ENCODE peak calls at places on chromosome 21, in four cellular contexts. One of them, this sample, is unnamed.

GRCh38 chr21:28742527-28742926 is 250.2 kb downstream of the LTN1 start:
- DNase-seq in GM06990: no peak
- DNase-seq in BE2C: no peak
- DNase-seq in foreskin fibroblast: peak
- DNase-seq in this sample: no peak

GRCh38 chr21:44024895-44025353 is 12.8 kb downstream of the TRAPPC10 start:
- DNase-seq in GM06990: no peak
- DNase-seq in BE2C: no peak
- DNase-seq in foreskin fibroblast: peak
- DNase-seq in this sample: no peak

GRCh38 chr21:32993894-32994293 is 31.8 kb upstream of the OLIG2 start:
- DNase-seq in GM06990: no peak
- DNase-seq in BE2C: no peak
- DNase-seq in foreskin fibroblast: no peak
- DNase-seq in this sample: no peak

GRCh38 chr21:35319684-35320083 is 270.6 kb upstream of the RUNX1 start:
- DNase-seq in GM06990: no peak
- DNase-seq in BE2C: no peak
- DNase-seq in foreskin fibroblast: no peak
- DNase-seq in this sample: no peak

GRCh38 chr21:34802180-34802899 is 133.5 kb downstream of the CLIC6 start:
- DNase-seq in GM06990: no peak
- DNase-seq in BE2C: no peak
- DNase-seq in foreskin fibroblast: peak
- DNase-seq in this sample: no peak

GRCh38 chr21:44761011-44761729 is 40.5 kb downstream of the UBE2G2 start:
- DNase-seq in GM06990: no peak
- DNase-seq in BE2C: no peak
- DNase-seq in foreskin fibroblast: no peak
- DNase-seq in this sample: peak

GRCh38 chr21:28423521-28423920 is 569.2 kb downstream of the LTN1 start:
- DNase-seq in GM06990: no peak
- DNase-seq in BE2C: no peak
- DNase-seq in foreskin fibroblast: no peak
- DNase-seq in this sample: no peak

GRCh38 chr21:44989943-44990780 is 50.3 kb downstream of the SLX9 start:
- DNase-seq in GM06990: no peak
- DNase-seq in BE2C: peak
- DNase-seq in foreskin fibroblast: no peak
- DNase-seq in this sample: no peak

GRCh38 chr21:29989634-29990234 is 49.9 kb upstream of the GRIK1 start:
- DNase-seq in GM06990: no peak
- DNase-seq in BE2C: no peak
- DNase-seq in foreskin fibroblast: no peak
- DNase-seq in this sample: no peak

GRCh38 chr21:26433386-26433785 is 139.7 kb downstream of the CYYR1 start:
- DNase-seq in GM06990: no peak
- DNase-seq in BE2C: no peak
- DNase-seq in foreskin fibroblast: peak
- DNase-seq in this sample: no peak

GRCh38 chr21:44897326-44898010 is 23.2 kb downstream of the ITGB2 start:
- DNase-seq in GM06990: no peak
- DNase-seq in BE2C: peak
- DNase-seq in foreskin fibroblast: no peak
- DNase-seq in this sample: peak

GRCh38 chr21:43921979-43922945 is 57.2 kb downstream of the AGPAT3 start:
- DNase-seq in GM06990: peak
- DNase-seq in BE2C: peak
- DNase-seq in foreskin fibroblast: peak
- DNase-seq in this sample: no peak

GRCh38 chr21:46667735-46668380 is 32.4 kb downstream of the PRMT2 start:
- DNase-seq in GM06990: peak
- DNase-seq in BE2C: peak
- DNase-seq in foreskin fibroblast: peak
- DNase-seq in this sample: peak

GRCh38 chr21:19684328-19684727 is 1280.7 kb upstream of the TMPRSS15 start:
- DNase-seq in GM06990: no peak
- DNase-seq in BE2C: peak
- DNase-seq in foreskin fibroblast: no peak
- DNase-seq in this sample: no peak

GRCh38 chr21:26845066-26845749 is at the start of gene ADAMTS1:
- DNase-seq in GM06990: no peak
- DNase-seq in BE2C: peak
- DNase-seq in foreskin fibroblast: peak
- DNase-seq in this sample: peak

GRCh38 chr21:17343055-17343454 is 169.8 kb upstream of the CXADR start:
- DNase-seq in GM06990: no peak
- DNase-seq in BE2C: no peak
- DNase-seq in foreskin fibroblast: peak
- DNase-seq in this sample: peak

GRCh38 chr21:39788383-39788782 is 43.4 kb downstream of the IGSF5 start:
- DNase-seq in GM06990: no peak
- DNase-seq in BE2C: peak
- DNase-seq in foreskin fibroblast: peak
- DNase-seq in this sample: peak

GRCh38 chr21:39016740-39017315 is 166.4 kb downstream of the PSMG1 start:
- DNase-seq in GM06990: no peak
- DNase-seq in BE2C: no peak
- DNase-seq in foreskin fibroblast: peak
- DNase-seq in this sample: no peak

GRCh38 chr21:18840239-18840638 is 436.7 kb upstream of the TMPRSS15 start:
- DNase-seq in GM06990: no peak
- DNase-seq in BE2C: peak
- DNase-seq in foreskin fibroblast: no peak
- DNase-seq in this sample: no peak

GRCh38 chr21:33392586-33392985 is 10.6 kb upstream of the IFNGR2 start:
- DNase-seq in GM06990: no peak
- DNase-seq in BE2C: no peak
- DNase-seq in foreskin fibroblast: no peak
- DNase-seq in this sample: no peak

GRCh38 chr21:45111703-45112102 is 37.3 kb downstream of the ADARB1 start:
- DNase-seq in GM06990: no peak
- DNase-seq in BE2C: no peak
- DNase-seq in foreskin fibroblast: no peak
- DNase-seq in this sample: no peak

GRCh38 chr21:18245493-18245967 is 897 bp downstream of the CHODL start:
- DNase-seq in GM06990: no peak
- DNase-seq in BE2C: peak
- DNase-seq in foreskin fibroblast: no peak
- DNase-seq in this sample: peak

GRCh38 chr21:33168886-33169285 is 60.9 kb upstream of the IFNAR2 start:
- DNase-seq in GM06990: no peak
- DNase-seq in BE2C: no peak
- DNase-seq in foreskin fibroblast: no peak
- DNase-seq in this sample: no peak

GRCh38 chr21:31780944-31781343 is 49.0 kb upstream of the SCAF4 start:
- DNase-seq in GM06990: no peak
- DNase-seq in BE2C: no peak
- DNase-seq in foreskin fibroblast: no peak
- DNase-seq in this sample: no peak
- TF ChIP-seq CTCF in GM06990: peak
- TF ChIP-seq CTCF in BE2C: peak
- TF ChIP-seq CTCF in foreskin fibroblast: no peak
- TF ChIP-seq CTCF in this sample: no peak

GRCh38 chr21:42009018-42009830 is 936 bp downstream of the ZBTB21 start:
- DNase-seq in GM06990: peak
- DNase-seq in BE2C: peak
- DNase-seq in foreskin fibroblast: peak
- DNase-seq in this sample: peak
- TF ChIP-seq CTCF in GM06990: peak
- TF ChIP-seq CTCF in BE2C: peak
- TF ChIP-seq CTCF in foreskin fibroblast: no peak
- TF ChIP-seq CTCF in this sample: no peak

GRCh38 chr21:36704958-36705678 is 6.2 kb downstream of the SIM2 start:
- DNase-seq in GM06990: no peak
- DNase-seq in BE2C: no peak
- DNase-seq in foreskin fibroblast: no peak
- DNase-seq in this sample: no peak

GRCh38 chr21:36706951-36707762 is 8.2 kb downstream of the SIM2 start:
- DNase-seq in GM06990: no peak
- DNase-seq in BE2C: no peak
- DNase-seq in foreskin fibroblast: no peak
- DNase-seq in this sample: no peak

GRCh38 chr21:36707763-36708511 is 9.0 kb downstream of the SIM2 start:
- DNase-seq in GM06990: no peak
- DNase-seq in BE2C: no peak
- DNase-seq in foreskin fibroblast: no peak
- DNase-seq in this sample: no peak

GRCh38 chr21:36705679-36706481 is 7.0 kb downstream of the SIM2 start:
- DNase-seq in GM06990: no peak
- DNase-seq in BE2C: no peak
- DNase-seq in foreskin fibroblast: no peak
- DNase-seq in this sample: no peak

GRCh38 chr21:36706482-36706852 is 7.6 kb downstream of the SIM2 start:
- DNase-seq in GM06990: no peak
- DNase-seq in BE2C: no peak
- DNase-seq in foreskin fibroblast: no peak
- DNase-seq in this sample: no peak
- TF ChIP-seq CTCF in GM06990: no peak
- TF ChIP-seq CTCF in BE2C: no peak
- TF ChIP-seq CTCF in foreskin fibroblast: no peak
- TF ChIP-seq CTCF in this sample: peak

DNA sequence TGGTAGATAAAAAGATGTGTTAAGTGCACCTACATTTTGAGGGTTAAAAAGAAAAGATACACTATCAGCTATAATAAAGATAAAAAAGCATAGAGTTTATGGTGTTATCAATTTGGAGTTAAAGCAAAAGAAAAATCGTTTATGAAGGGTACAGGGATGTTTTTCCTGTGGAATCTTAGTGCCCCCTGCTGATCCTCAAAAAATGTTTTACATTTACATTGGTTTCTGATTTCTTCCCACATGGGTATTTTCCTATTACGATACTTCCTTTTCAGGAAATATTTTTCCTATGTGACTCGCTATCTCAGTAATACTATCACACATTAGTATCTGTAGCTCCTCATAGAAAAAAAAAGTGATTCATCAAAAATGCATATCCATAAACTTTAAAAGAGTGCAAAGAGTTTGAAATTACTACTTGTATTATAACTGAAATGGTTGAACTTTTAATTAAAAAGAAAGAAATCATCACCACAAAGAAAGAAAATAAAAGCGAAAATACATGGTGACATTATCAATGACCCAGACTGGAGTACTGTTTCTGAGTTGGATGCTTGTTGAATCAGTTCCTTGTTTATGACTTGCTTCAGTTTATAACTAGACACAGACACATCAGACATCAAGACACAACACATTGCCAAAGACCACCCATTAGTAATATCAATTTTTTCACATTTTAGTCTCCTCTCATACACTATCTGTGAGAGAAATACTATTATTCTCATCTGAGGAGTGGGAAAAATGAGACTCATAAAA is 293.2 kb downstream of the MRPL39 start:
- DNase-seq in GM06990: no peak
- DNase-seq in BE2C: no peak
- DNase-seq in foreskin fibroblast: peak
- DNase-seq in this sample: no peak
- TF ChIP-seq CTCF in GM06990: peak
- TF ChIP-seq CTCF in BE2C: peak
- TF ChIP-seq CTCF in foreskin fibroblast: peak
- TF ChIP-seq CTCF in this sample: no peak

This sample was measured in nephron progenitor cell.